ENCODE peak calls at places on chromosome 13, in four cellular contexts. W is H1, R is HepG2, L is GM12878. N is an unnamed sample.

GRCh38 chr13:64278493-64278892 is 2862.8 kb upstream of the PCDH20 start:
- DNase-seq in L (no peak), R (no peak), W (no peak), N (no peak)

GRCh38 chr13:90890435-90890834 is 457.1 kb upstream of the MIR17HG start:
- DNase-seq in R (no peak), L (no peak), W (no peak), N (no peak)

GRCh38 chr13:105936816-105937215 is 598.6 kb downstream of the EFNB2 start:
- DNase-seq in W (no peak), R (no peak), L (no peak), N (no peak)

GRCh38 chr13:77339408-77339807 is 12.5 kb upstream of the MYCBP2 start:
- DNase-seq in L (no peak), W (no peak), R (no peak), N (no peak)

GRCh38 chr13:80873589-80873988 is 532.7 kb upstream of the SPRY2 start:
- DNase-seq in L (peak; percentile 33), W (no peak), R (no peak), N (no peak)

GRCh38 chr13:79779761-79780160 is 298.8 kb downstream of the NDFIP2 start:
- DNase-seq in R (peak; percentile 12), W (no peak), L (no peak), N (no peak)

GRCh38 chr13:36131215-36131930 is at the start of gene DCLK1:
- DNase-seq in W (no peak), R (no peak), L (no peak), N (no peak)

GRCh38 chr13:70874646-70875045 is 766.4 kb upstream of the KLHL1 start:
- DNase-seq in L (no peak), R (no peak), W (no peak), N (no peak)

GRCh38 chr13:27168870-27169525 is 2.6 kb downstream of the USP12 start:
- DNase-seq in W (no peak), L (no peak), R (no peak), N (no peak)

GRCh38 chr13:106496072-106496997 is 39.1 kb downstream of the EFNB2 start:
- DNase-seq in W (no peak), R (no peak), L (no peak), N (no peak)

DNA sequence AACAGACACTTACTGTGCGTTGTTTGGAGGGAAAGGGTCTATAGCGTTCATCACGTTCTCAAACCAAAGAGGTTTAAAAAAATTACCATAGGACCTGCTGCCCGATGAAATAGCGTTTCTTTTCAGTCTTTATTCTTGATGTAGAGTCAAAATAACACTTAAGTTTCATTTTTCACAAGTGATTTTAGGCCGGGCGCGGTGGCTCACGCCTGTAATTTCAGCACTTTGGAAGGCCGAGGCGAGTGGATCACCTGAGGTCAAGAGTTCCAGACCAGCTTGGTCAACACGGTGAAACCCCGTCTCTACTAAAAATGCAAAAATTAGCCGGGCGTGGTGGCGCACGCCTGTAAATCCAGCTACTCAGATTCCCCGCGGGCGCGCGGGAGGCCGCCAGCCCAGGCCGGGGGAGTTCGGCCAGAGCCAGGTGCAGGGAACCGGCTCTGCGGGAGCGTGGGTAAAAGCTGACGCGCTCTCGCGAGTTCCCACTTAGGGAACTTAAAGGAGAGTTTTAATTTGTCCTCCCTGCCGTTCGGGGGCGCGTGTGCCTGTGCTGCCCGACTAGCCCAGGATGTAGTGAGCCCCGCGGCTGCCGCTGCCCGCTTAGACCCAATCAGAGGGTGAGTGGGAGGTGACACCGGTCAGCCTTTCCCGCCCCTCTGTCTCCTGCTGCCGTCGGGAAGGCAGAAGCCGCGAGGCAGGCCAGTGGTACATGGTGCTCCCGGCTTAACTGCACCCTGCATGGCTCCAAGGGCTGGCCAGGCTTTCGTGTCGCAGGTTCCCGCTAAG is 35.8 kb upstream of the NEK3 start:
- DNase-seq in W (peak; percentile 60), R (no peak), L (no peak), N (no peak)
- TF ChIP-seq CREB1 in W (peak; percentile 9), R (no peak), L (no peak), N (no peak)

DNA sequence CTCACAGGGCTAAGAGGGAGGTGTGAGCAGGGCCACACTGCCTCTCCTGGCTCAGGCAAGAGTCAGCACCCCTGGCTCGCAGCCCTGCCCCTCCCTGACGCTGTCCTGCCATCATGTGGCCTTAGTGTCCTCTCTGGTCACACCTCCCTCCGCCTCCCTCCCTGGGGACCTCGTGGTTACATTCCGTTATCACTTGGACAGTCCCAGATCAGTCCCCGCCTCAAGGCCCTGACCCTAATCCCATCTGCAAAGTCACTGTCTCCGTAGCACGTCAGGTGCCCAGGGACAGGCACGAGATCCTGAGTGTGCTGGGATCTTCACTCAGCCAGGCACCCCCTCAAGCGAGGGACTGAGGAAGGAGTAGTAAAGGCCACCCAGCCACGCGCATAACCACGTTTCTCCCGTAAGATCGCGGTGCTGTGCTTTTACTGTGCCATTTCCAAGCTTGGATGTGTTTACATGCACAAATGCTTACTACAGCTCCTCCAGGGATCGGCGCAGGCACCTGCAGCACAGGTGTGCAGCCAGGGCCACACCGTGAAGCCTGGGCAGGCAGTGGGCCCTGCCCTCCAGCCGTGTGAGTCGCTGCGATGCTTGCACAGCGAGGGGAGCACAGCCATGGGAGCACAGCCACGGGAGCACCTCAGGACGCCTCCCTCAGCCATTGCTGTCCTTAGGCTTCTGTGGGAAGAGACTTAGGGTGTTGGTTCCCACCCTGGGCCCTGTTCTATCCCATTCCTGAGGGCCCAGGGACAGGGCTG is 10.7 kb upstream of the TMEM255B start:
- DNase-seq in W (no peak), R (peak; percentile 57), L (no peak), N (peak; percentile 46)
- TF ChIP-seq HDAC6 in W (no peak), R (no peak), L (no peak), N (no peak)

GRCh38 chr13:25177636-25178035 is 5.5 kb upstream of the AMER2 start:
- DNase-seq in W (no peak), L (no peak), R (no peak), N (no peak)
- TF ChIP-seq CREB1 in W (no peak), L (no peak), R (no peak), N (no peak)

GRCh38 chr13:58991826-58992477 is 1171.8 kb downstream of the DIAPH3 start:
- DNase-seq in W (no peak), R (no peak), L (no peak), N (no peak)
- TF ChIP-seq HDAC6 in W (no peak), R (no peak), L (no peak), N (no peak)

GRCh38 chr13:23993439-23993980 is 96.2 kb upstream of the C1QTNF9B start:
- DNase-seq in L (peak; percentile 7), R (no peak), W (no peak), N (no peak)

GRCh38 chr13:23992722-23993438 is 95.6 kb upstream of the C1QTNF9B start:
- DNase-seq in L (no peak), R (no peak), W (no peak), N (no peak)

GRCh38 chr13:23991119-23991518 is 93.8 kb upstream of the C1QTNF9B start:
- DNase-seq in R (no peak), W (no peak), L (no peak), N (no peak)

GRCh38 chr13:23988546-23989122 is 91.3 kb upstream of the C1QTNF9B start:
- DNase-seq in L (no peak), R (no peak), W (no peak), N (no peak)

DNA sequence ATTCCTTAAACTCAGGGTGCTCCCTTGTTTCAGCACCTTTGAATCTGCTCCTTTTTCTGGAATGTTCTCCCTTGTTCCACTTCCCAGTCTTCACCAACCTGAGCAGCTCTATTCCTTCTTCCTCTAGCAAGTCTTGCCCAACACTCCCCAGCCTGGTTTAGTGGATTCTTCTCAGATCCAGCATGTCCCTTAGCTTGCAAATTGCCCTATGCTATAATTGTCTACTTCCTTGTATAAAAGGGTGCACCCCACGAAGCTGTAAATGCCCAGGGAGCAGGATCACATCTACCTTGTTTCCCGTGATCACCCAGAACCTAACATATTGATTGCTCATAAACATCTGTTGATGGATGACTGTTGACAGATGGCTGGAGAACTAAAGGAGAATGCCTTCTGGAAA is 93.1 kb upstream of the C1QTNF9B start:
- DNase-seq in L (no peak), W (no peak), R (no peak), N (no peak)
- TF ChIP-seq CREB1 in L (no peak), W (no peak), R (no peak), N (no peak)